ENCODE peak calls at places on chromosomes 13 and 19, in ten cellular contexts. V, F, O, L, K, C, R, Z, W and D are unnamed samples.

GRCh38 chr19:47778089-47778953 is at the start of gene SELENOW:
- DNase-seq in V (peak; percentile 80), F (peak; percentile 87), O (no peak), L (peak; percentile 77), K (peak; percentile 46), C (peak; percentile 77), R (peak; percentile 85), Z (no peak), W (peak; percentile 74), D (no peak)

GRCh38 chr19:50266896-50267295 is 62.3 kb downstream of the KCNC3 start:
- DNase-seq in V (no peak), F (peak; percentile 73), O (no peak), L (no peak), K (no peak), C (no peak), R (no peak), Z (no peak), W (no peak), D (no peak)

GRCh38 chr13:112722433-112723250 is 32.8 kb downstream of the ATP11A start:
- DNase-seq in V (peak; percentile 70), F (no peak), O (no peak), L (peak; percentile 73), K (peak; percentile 98), C (peak; percentile 70), R (peak; percentile 68), Z (no peak), W (no peak), D (no peak)

GRCh38 chr19:24178207-24178606 is 91.2 kb downstream of the ZNF254 start:
- DNase-seq in V (no peak), F (no peak), O (no peak), L (no peak), K (no peak), C (no peak), R (no peak), Z (no peak), W (no peak), D (no peak)

GRCh38 chr19:39203372-39204341 is at the start of gene SYCN:
- DNase-seq in V (no peak), F (no peak), O (no peak), L (no peak), K (no peak), C (no peak), R (no peak), Z (no peak), W (no peak), D (no peak)

GRCh38 chr19:48355555-48355954 is 8.2 kb downstream of the TMEM143 start:
- DNase-seq in V (no peak), F (no peak), O (no peak), L (no peak), K (no peak), C (no peak), R (no peak), Z (no peak), W (no peak), D (no peak)

GRCh38 chr13:102726430-102726829 is 31.6 kb upstream of the METTL21C start:
- DNase-seq in V (no peak), F (no peak), O (no peak), L (no peak), K (no peak), C (no peak), R (no peak), Z (no peak), W (no peak), D (no peak)

GRCh38 chr19:43619262-43620060 is at the start of gene ZNF428:
- DNase-seq in V (peak; percentile 85), F (peak; percentile 84), O (peak; percentile 35), L (peak; percentile 88), K (peak; percentile 88), C (peak; percentile 79), R (peak; percentile 93), Z (no peak), W (peak; percentile 96), D (peak; percentile 32)

GRCh38 chr19:16363133-16363851 is 38.7 kb downstream of the KLF2 start:
- DNase-seq in V (no peak), F (peak; percentile 95), O (no peak), L (peak; percentile 71), K (no peak), C (peak; percentile 71), R (no peak), Z (no peak), W (no peak), D (no peak)

GRCh38 chr19:36456831-36457230 is 32.5 kb downstream of the ZNF566 start:
- DNase-seq in V (no peak), F (no peak), O (no peak), L (no peak), K (no peak), C (no peak), R (no peak), Z (no peak), W (no peak), D (no peak)

GRCh38 chr19:16367269-16367683 is 42.6 kb downstream of the KLF2 start:
- DNase-seq in V (no peak), F (no peak), O (no peak), L (no peak), K (no peak), C (no peak), R (no peak), Z (no peak), W (no peak), D (no peak)

GRCh38 chr13:27476943-27477681 is 26.7 kb upstream of the MTIF3 start:
- DNase-seq in V (no peak), F (no peak), O (no peak), L (no peak), K (peak; percentile 50), C (no peak), R (peak; percentile 90), Z (no peak), W (no peak), D (no peak)
- TF ChIP-seq CTCF in V (no peak), F (no peak), O (no peak), L (no peak), K (no peak), C (no peak), R (no peak), Z (no peak), W (no peak), D (no peak)

GRCh38 chr13:51921790-51922740 is 60.3 kb downstream of the CCDC70 start:
- DNase-seq in V (no peak), F (no peak), O (no peak), L (no peak), K (peak; percentile 12), C (no peak), R (peak; percentile 22), Z (no peak), W (no peak), D (no peak)

GRCh38 chr13:51925865-51926527 is 64.2 kb downstream of the CCDC70 start:
- DNase-seq in V (no peak), F (no peak), O (no peak), L (no peak), K (no peak), C (no peak), R (no peak), Z (no peak), W (no peak), D (no peak)

GRCh38 chr13:51924756-51925544 is 63.2 kb downstream of the CCDC70 start:
- DNase-seq in V (no peak), F (no peak), O (no peak), L (no peak), K (no peak), C (no peak), R (no peak), Z (no peak), W (no peak), D (no peak)

GRCh38 chr13:51922771-51923480 is 61.2 kb downstream of the CCDC70 start:
- DNase-seq in V (no peak), F (no peak), O (no peak), L (no peak), K (no peak), C (no peak), R (no peak), Z (no peak), W (no peak), D (no peak)

DNA sequence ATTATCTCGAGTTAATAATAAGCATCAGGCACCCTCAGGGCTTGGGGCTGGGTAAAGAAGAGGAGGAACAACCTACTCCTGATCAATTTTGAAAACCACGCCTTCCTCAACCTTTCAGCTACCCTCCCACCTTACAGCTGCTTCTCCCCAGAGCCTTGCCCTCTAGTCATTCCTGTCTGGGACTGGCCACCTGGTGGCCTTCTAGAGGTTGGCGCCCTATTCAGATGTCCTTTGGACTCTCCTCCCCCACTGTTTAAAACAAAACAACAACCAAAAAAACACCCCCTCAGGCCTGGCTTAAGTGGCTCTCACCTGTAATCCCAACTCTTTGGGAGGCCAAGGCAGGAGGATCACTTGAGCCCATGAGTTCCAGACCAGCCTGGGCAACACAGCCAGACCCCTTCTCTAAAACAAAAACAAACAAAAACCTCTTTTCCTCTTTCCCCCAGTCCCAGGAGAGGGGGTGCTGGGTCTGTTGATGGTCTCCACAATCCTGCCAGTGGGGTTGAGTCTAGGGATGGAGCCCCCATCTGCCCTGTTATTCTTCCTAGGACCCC is 62.3 kb downstream of the CCDC70 start:
- DNase-seq in V (no peak), F (no peak), O (no peak), L (no peak), K (no peak), C (no peak), R (no peak), Z (no peak), W (no peak), D (no peak)
- TF ChIP-seq CTCF in V (no peak), F (no peak), O (no peak), L (no peak), K (peak; percentile 15), C (no peak), R (peak; percentile 17), Z (no peak), W (no peak), D (no peak)

GRCh38 chr19:10404888-10405808 is 1.8 kb upstream of the CDC37 start:
- DNase-seq in V (no peak), F (no peak), O (no peak), L (no peak), K (no peak), C (no peak), R (peak; percentile 29), Z (no peak), W (no peak), D (no peak)
- TF ChIP-seq CTCF in V (no peak), F (no peak), O (no peak), L (no peak), K (no peak), C (no peak), R (no peak), Z (no peak), W (no peak), D (no peak)

DNA sequence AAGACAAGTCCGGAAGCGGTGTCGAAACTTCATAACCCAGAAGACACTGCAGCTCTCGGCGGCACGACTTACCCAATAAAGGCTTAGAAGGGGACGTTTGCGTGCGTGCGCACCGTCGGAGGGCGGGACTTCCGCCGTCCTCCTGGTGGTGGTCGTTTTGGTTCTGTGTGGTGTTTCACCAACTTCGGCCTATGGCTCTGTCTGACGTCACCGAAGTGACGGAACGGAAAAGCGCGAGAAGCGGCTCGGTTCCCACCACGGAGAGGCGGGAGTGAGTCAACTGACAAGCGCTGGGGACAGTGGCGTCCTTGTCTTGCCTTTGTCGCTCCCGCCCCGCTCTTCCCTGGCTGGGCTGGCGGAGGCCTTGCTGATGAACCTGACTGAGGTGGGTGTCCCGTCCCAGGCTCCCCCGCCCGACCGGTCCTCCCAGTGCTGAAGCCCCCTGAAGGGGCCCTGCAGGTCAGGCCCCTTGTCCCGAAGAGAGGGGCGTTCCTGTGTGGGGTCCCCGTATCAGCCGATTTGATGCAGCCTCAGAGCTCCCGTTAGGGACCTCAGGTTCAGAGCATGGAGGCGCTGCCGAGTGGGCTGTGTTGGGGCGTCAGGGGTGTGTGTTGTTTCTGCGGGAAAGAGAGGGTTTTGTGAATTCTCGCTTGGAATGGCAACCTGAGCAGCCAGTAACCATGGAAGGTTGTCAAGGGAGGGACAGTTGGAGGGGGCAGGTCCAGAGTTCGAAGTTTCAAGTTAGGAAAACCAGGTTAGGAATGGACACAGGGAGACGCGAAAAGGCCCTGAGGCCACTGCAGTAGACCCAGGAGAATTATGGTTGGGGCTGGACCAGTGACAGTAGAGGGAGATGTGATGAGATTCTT is at the start of gene ZNF548:
- DNase-seq in V (peak; percentile 96), F (peak; percentile 93), O (peak; percentile 97), L (peak; percentile 95), K (peak; percentile 100), C (peak; percentile 95), R (peak; percentile 99), Z (peak; percentile 97), W (peak; percentile 100), D (peak; percentile 93)
- TF ChIP-seq CTCF in V (peak; percentile 54), F (no peak), O (peak; percentile 27), L (no peak), K (peak; percentile 34), C (peak; percentile 1), R (no peak), Z (peak; percentile 18), W (peak; percentile 52), D (peak; percentile 40)